ENCODE peak calls at places on chromosome 14, in nine cellular contexts. N, H, Z, T, P, G, R, Q and J are unnamed samples.

GRCh38 chr14:64238049-64238448 is 56.1 kb downstream of the ESR2 start:
- DNase-seq in G (no peak), N (no peak), Z (no peak), R (no peak), P (no peak), H (no peak), Q (no peak), T (no peak), J (no peak)

GRCh38 chr14:76584271-76584702 is 177.0 kb upstream of the VASH1 start:
- DNase-seq in Z (peak; percentile 91), T (no peak), N (no peak), R (no peak), P (no peak), G (no peak), H (no peak), Q (no peak), J (no peak)

GRCh38 chr14:50342211-50343080 is 30.3 kb downstream of the DMAC2L start:
- DNase-seq in P (peak; percentile 43), N (peak; percentile 66), Q (no peak), G (peak; percentile 78), H (peak; percentile 21), T (no peak), Z (peak; percentile 84), R (no peak), J (no peak)

GRCh38 chr14:52902971-52903385 is 47.9 kb downstream of the FERMT2 start:
- DNase-seq in Z (peak; percentile 73), P (no peak), R (no peak), G (no peak), Q (no peak), H (no peak), N (no peak), T (no peak), J (no peak)

GRCh38 chr14:103391048-103391447 is 5.8 kb downstream of the MARK3 start:
- DNase-seq in Q (no peak), T (peak; percentile 48), N (peak; percentile 44), Z (peak; percentile 80), R (no peak), H (peak; percentile 41), P (no peak), G (peak; percentile 61), J (peak; percentile 90)

GRCh38 chr14:55577229-55577628 is 2.8 kb upstream of the KTN1 start:
- DNase-seq in H (no peak), G (no peak), Q (no peak), R (no peak), T (no peak), Z (no peak), N (no peak), P (no peak), J (no peak)

GRCh38 chr14:37253905-37254304 is 56.2 kb downstream of the MIPOL1 start:
- DNase-seq in Z (peak; percentile 82), H (no peak), G (no peak), T (no peak), P (no peak), Q (no peak), R (no peak), N (no peak), J (no peak)

GRCh38 chr14:55762595-55763232 is 182.7 kb downstream of the KTN1 start:
- DNase-seq in Q (peak; percentile 21), G (no peak), T (no peak), Z (no peak), R (no peak), P (no peak), H (no peak), N (no peak), J (no peak)

GRCh38 chr14:70780396-70781075 is 28.8 kb downstream of the MAP3K9 start:
- DNase-seq in N (no peak), Q (peak; percentile 66), P (no peak), Z (no peak), G (no peak), R (no peak), H (no peak), T (no peak), J (peak; percentile 49)

GRCh38 chr14:72888202-72888601 is 5.7 kb downstream of the DPF3 start:
- DNase-seq in Z (no peak), R (no peak), T (no peak), P (no peak), N (no peak), H (no peak), Q (no peak), G (no peak), J (no peak)

GRCh38 chr14:59998575-59998974 is 78.6 kb downstream of the LRRC9 start:
- DNase-seq in Z (no peak), P (no peak), N (no peak), H (no peak), T (no peak), G (no peak), R (no peak), Q (no peak), J (no peak)

GRCh38 chr14:91249841-91250616 is 5.5 kb upstream of the GPR68 start:
- DNase-seq in Q (peak; percentile 90), G (peak; percentile 88), T (no peak), H (no peak), N (peak; percentile 41), P (peak; percentile 62), R (no peak), Z (no peak), J (peak; percentile 91)

GRCh38 chr14:98633380-98633779 is 638.6 kb downstream of the BCL11B start:
- DNase-seq in P (no peak), T (no peak), R (no peak), H (no peak), Q (no peak), Z (no peak), N (peak; percentile 7), G (no peak), J (no peak)

GRCh38 chr14:32366256-32366655 is 37.2 kb downstream of the AKAP6 start:
- DNase-seq in R (no peak), Z (no peak), T (no peak), G (peak; percentile 34), H (no peak), Q (no peak), P (no peak), N (no peak), J (no peak)

GRCh38 chr14:36316131-36316530 is 4.3 kb downstream of the MBIP start:
- DNase-seq in R (no peak), Q (no peak), Z (no peak), P (no peak), H (no peak), T (no peak), N (no peak), G (no peak), J (no peak)

GRCh38 chr14:74786916-74787315 is 23.8 kb downstream of the YLPM1 start:
- DNase-seq in N (no peak), R (no peak), H (no peak), G (no peak), T (no peak), Z (no peak), Q (no peak), P (no peak), J (no peak)
- H3K4me3 ChIP-seq in N (no peak overlapping the region), R (no peak overlapping the region), H (no peak overlapping the region), G (no peak overlapping the region), T (no peak overlapping the region), Z (no peak overlapping the region), Q (no peak overlapping the region), P (no peak overlapping the region), J (no peak overlapping the region)

DNA sequence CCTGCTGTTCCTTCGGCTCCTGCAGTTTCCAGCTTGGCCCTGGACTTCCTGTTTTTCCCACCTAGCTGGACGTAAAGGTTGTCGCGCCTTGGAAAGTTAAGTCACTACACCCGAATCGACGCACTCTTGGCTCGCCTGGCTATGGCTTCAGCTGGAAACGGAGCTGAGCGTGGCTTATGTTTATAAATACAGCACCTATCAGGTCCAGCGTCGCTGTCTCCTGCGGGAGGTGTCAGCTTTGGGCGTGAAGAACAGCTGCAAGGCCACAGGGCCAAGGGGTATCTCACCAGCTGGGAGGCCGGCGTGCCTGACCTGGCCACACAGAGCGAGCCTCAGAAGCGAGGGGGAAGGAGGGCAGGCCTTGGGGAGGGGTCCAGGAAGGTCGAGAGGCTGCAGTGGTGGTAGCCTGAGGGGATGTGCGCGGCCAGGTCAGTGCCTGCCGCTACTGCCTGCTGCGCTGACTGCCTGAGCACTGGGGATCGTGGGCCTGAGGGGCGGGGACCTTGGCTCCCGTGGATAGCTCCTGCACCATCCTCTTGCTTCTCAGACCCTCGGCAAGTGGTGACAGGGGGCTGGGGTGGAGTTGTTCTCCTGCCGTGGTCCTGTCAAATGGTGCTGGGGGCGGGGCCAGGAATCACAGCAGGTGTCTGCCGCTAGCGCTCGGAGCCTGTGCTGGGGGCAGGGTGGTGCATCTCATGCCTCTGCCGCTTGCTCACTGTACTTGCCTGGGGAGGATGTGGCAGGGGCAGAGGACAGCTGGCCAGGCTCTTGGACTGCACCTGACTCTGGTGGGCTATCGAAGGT is 12.5 kb downstream of the PACS2 start:
- DNase-seq in Q (no peak), Z (no peak), P (no peak), G (peak; percentile 35), N (no peak), H (no peak), R (peak; percentile 80), T (no peak), J (no peak)
- TF ChIP-seq MAX in Q (no peak), Z (no peak), P (no peak), G (no peak), N (no peak), H (no peak), R (no peak), T (no peak), J (no peak)

GRCh38 chr14:44960646-44961045 is 1.1 kb downstream of the KLHL28 start:
- DNase-seq in P (no peak), R (no peak), Q (no peak), N (no peak), H (no peak), Z (no peak), G (no peak), T (no peak), J (no peak)

GRCh38 chr14:44962573-44963528 is 861 bp downstream of the TOGARAM1 start:
- DNase-seq in P (no peak), R (no peak), Q (no peak), N (no peak), T (no peak), G (no peak), Z (peak; percentile 69), H (no peak), J (peak; percentile 64)

GRCh38 chr14:44960146-44960545 is 1.6 kb downstream of the KLHL28 start:
- DNase-seq in N (no peak), H (no peak), Z (peak; percentile 11), R (no peak), T (no peak), G (no peak), Q (no peak), P (no peak), J (peak; percentile 22)

GRCh38 chr14:44961151-44961729 is 507 bp downstream of the KLHL28 start:
- DNase-seq in T (no peak), N (no peak), P (peak; percentile 43), G (peak; percentile 23), R (no peak), Z (peak; percentile 59), H (peak; percentile 66), Q (no peak), J (peak; percentile 76)

GRCh38 chr14:44961730-44962572 is at the start of the genes KLHL28 and TOGARAM1:
- DNase-seq in Z (peak; percentile 100), N (peak; percentile 100), P (peak; percentile 81), R (peak; percentile 91), G (peak; percentile 80), T (peak; percentile 98), H (peak; percentile 97), Q (peak; percentile 100), J (peak; percentile 99)
- H3K4me3 ChIP-seq in Z (peak within 1 kb of the TSS; percentile 83), N (peak within 1 kb of the TSS; percentile 83), P (peak within 1 kb of the TSS; percentile 53), R (peak within 1 kb of the TSS; percentile 98), G (peak within 1 kb of the TSS; percentile 84), T (peak within 1 kb of the TSS; percentile 94), H (peak within 1 kb of the TSS; percentile 76), Q (peak within 1 kb of the TSS; percentile 95), J (peak within 1 kb of the TSS; percentile 97)

DNA sequence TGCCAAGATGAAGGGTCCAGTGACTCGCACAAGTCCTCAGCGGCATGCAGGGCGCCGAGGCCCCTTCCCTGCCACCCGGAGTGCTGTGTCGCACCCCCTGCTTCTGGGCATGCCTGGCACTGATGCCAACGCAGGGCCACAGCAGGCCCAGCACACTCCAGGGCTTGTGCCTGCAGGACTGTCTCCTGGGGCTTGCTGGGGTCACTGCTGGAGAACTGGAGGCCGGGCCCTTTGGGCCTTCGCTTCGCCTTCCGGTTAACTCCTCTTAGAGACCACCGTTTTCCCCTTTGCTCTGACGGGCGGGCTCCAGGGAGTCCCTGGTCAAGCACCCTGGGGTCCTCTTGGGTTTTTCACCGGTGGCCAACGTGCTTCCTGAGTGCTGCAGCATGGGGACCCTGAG is 79.6 kb downstream of the WDR20 start:
- DNase-seq in H (no peak), P (no peak), T (no peak), Z (no peak), G (no peak), R (peak; percentile 39), Q (no peak), N (no peak), J (no peak)
- TF ChIP-seq MAX in H (no peak), P (no peak), T (no peak), Z (no peak), G (no peak), R (no peak), Q (no peak), N (no peak), J (no peak)